ENCODE peak calls at places on chromosome 5, in ten cellular contexts. K, B, Q, F, U, I, Y, V, Z and P are unnamed samples.

GRCh38 chr5:160183075-160183474 is 46.2 kb upstream of the FABP6 start:
- DNase-seq in K (peak; percentile 28), B (peak; percentile 8), Q (no peak), F (no peak), U (no peak), I (no peak), Y (no peak), V (peak; percentile 37), Z (no peak), P (no peak)

GRCh38 chr5:6792911-6793451 is 79.7 kb downstream of the TENT4A start:
- DNase-seq in K (no peak), B (no peak), Q (no peak), F (no peak), U (no peak), I (no peak), Y (no peak), V (no peak), Z (no peak), P (no peak)

GRCh38 chr5:123951204-123951977 is 439.4 kb downstream of the CSNK1G3 start:
- DNase-seq in K (no peak), B (peak; percentile 96), Q (no peak), F (no peak), U (no peak), I (no peak), Y (no peak), V (no peak), Z (no peak), P (no peak)

GRCh38 chr5:137735531-137736284 is at the start of gene KLHL3:
- DNase-seq in K (no peak), B (peak; percentile 66), Q (peak; percentile 70), F (peak; percentile 80), U (no peak), I (peak; percentile 39), Y (peak; percentile 37), V (peak; percentile 60), Z (peak; percentile 3), P (no peak)

GRCh38 chr5:40381676-40382363 is 297.9 kb upstream of the PTGER4 start:
- DNase-seq in K (no peak), B (peak; percentile 56), Q (no peak), F (no peak), U (no peak), I (no peak), Y (no peak), V (no peak), Z (no peak), P (no peak)

GRCh38 chr5:141182248-141182647 is at the start of gene PCDHB16:
- DNase-seq in K (no peak), B (peak; percentile 32), Q (peak; percentile 30), F (peak; percentile 68), U (peak; percentile 27), I (peak; percentile 69), Y (no peak), V (no peak), Z (no peak), P (peak; percentile 5)

GRCh38 chr5:115116001-115116400 is 53.7 kb downstream of the TRIM36 start:
- DNase-seq in K (no peak), B (no peak), Q (no peak), F (no peak), U (no peak), I (no peak), Y (no peak), V (no peak), Z (no peak), P (no peak)

GRCh38 chr5:108727639-108728565 is 19.8 kb upstream of the FER start:
- DNase-seq in K (peak; percentile 96), B (peak; percentile 89), Q (peak; percentile 93), F (peak; percentile 94), U (peak; percentile 80), I (peak; percentile 93), Y (peak; percentile 94), V (peak; percentile 65), Z (peak; percentile 27), P (peak; percentile 76)

GRCh38 chr5:78492650-78493049 is 132.2 kb downstream of the SCAMP1 start:
- DNase-seq in K (no peak), B (no peak), Q (no peak), F (no peak), U (no peak), I (no peak), Y (no peak), V (no peak), Z (no peak), P (no peak)
- H3K27ac ChIP-seq in K (no peak overlapping the region), B (no peak overlapping the region), Q (peak overlapping the region; percentile 72), F (no peak overlapping the region), U (no peak overlapping the region), I (no peak overlapping the region), Y (no peak overlapping the region), V (no peak overlapping the region), Z (no peak overlapping the region), P (no peak overlapping the region)

GRCh38 chr5:68484307-68485068 is 268.9 kb downstream of the PIK3R1 start:
- DNase-seq in K (no peak), B (peak; percentile 95), Q (no peak), F (no peak), U (no peak), I (no peak), Y (no peak), V (no peak), Z (no peak), P (no peak)
- H3K27ac ChIP-seq in K (no peak overlapping the region), B (peak overlapping the region; percentile 87), Q (no peak overlapping the region), F (no peak overlapping the region), U (no peak overlapping the region), I (no peak overlapping the region), Y (no peak overlapping the region), V (no peak overlapping the region), Z (no peak overlapping the region), P (no peak overlapping the region)

DNA sequence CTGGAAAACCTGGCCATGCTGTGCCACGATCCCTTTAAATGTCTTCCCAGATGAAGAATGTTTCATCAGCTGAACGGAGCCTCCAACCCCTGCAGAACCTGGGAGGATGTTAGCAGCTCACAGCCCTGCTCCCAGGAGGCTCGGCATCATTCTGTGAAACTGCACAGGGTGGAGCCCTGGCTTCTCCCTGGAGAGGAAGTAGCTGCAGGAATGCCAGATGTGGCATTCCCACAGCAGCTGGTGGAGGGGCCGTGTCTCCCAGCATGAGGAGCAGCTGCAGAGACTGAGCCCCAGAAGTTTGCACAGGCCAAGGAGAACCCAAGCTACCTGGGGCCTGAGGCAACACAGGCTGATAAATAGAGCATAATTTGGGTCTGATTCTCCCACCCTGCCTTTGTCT is 165.8 kb upstream of the MAP3K1 start:
- DNase-seq in K (no peak), B (peak; percentile 33), Q (no peak), F (no peak), U (no peak), I (peak; percentile 49), Y (no peak), V (no peak), Z (no peak), P (no peak)
- H3K27ac ChIP-seq in K (no peak overlapping the region), B (no peak overlapping the region), Q (no peak overlapping the region), F (no peak overlapping the region), U (no peak overlapping the region), I (no peak overlapping the region), Y (no peak overlapping the region), V (no peak overlapping the region), Z (no peak overlapping the region), P (no peak overlapping the region)

DNA sequence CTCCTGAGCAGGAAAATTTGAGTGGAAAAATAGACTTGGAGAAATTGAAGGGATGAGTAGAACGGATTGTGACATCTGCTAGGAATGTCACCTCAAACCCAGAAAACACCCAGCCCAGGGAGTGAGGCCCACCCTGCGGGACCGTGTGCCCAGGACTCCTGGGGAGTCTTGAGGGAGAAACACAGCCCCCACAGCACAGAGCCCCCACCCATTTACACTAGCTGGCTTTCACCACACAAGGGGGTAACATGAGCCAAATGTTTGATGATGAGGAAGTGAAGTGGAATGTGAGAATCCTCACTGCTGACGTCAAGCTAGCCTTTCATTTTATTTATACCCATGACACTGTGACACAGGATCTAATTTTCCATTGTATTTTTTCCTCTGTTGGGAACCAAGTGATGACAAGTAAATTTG is 42.8 kb upstream of the PDE8B start:
- DNase-seq in K (peak; percentile 87), B (peak; percentile 92), Q (no peak), F (no peak), U (no peak), I (no peak), Y (no peak), V (no peak), Z (no peak), P (no peak)
- H3K27ac ChIP-seq in K (peak overlapping the region; percentile 96), B (peak overlapping the region; percentile 26), Q (no peak overlapping the region), F (no peak overlapping the region), U (no peak overlapping the region), I (no peak overlapping the region), Y (peak overlapping the region; percentile 57), V (peak overlapping the region; percentile 79), Z (no peak overlapping the region), P (peak overlapping the region; percentile 82)

GRCh38 chr5:92780057-92780456 is 801.0 kb downstream of the NR2F1-AS1 start:
- DNase-seq in K (no peak), B (no peak), Q (peak; percentile 2), F (no peak), U (no peak), I (no peak), Y (no peak), V (no peak), Z (no peak), P (no peak)

GRCh38 chr5:92777421-92777820 is 803.6 kb downstream of the NR2F1-AS1 start:
- DNase-seq in K (no peak), B (peak; percentile 8), Q (peak; percentile 48), F (no peak), U (no peak), I (no peak), Y (no peak), V (no peak), Z (no peak), P (no peak)

GRCh38 chr5:92779536-92779935 is 801.5 kb downstream of the NR2F1-AS1 start:
- DNase-seq in K (no peak), B (no peak), Q (no peak), F (no peak), U (no peak), I (no peak), Y (no peak), V (no peak), Z (no peak), P (no peak)

GRCh38 chr5:92778261-92778660 is 802.8 kb downstream of the NR2F1-AS1 start:
- DNase-seq in K (no peak), B (no peak), Q (no peak), F (no peak), U (no peak), I (no peak), Y (no peak), V (no peak), Z (no peak), P (no peak)

DNA sequence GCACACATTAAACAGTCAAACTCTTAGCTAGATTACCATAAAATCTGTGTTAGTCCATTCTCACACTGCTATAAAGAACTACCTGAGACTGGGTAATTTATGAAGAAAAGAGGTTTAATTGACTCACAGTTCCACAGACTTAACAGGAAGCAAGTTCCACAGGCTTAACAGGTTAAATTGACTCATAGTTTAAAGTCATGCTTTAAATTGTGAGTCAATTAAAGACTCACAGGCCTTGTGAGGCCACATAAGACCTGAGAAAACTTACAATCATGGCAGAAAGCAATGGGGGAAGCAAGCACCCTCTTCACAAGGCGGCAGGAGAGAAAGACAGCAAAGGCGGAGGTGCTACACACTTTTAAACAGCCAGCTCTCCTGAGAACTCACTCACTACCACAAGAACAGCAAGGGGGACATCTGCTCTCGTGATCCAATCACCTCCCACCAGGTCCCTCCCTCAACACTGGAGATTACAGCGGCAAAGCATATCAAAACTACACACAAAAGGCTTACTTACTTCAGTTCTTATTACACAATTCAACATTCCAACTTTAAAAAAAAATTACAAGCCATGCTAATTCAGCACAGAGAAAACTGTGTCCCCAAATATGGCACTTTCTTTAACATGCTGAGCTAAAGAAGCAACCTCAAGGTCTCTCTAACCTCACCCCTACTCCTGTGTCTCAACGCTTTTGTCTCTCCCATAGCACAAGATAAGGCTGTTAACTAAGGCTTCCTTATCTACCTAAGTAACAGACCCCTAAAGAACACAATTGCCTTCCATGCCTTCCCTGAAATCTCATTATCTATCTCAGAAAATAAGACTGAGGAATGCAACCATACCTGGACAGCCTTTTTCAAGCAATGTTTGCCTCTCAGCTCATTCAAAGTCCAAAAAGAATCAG is 805.1 kb downstream of the NR2F1-AS1 start:
- DNase-seq in K (no peak), B (peak; percentile 62), Q (no peak), F (no peak), U (no peak), I (no peak), Y (no peak), V (no peak), Z (no peak), P (no peak)
- H3K27ac ChIP-seq in K (no peak overlapping the region), B (no peak overlapping the region), Q (no peak overlapping the region), F (no peak overlapping the region), U (no peak overlapping the region), I (no peak overlapping the region), Y (no peak overlapping the region), V (no peak overlapping the region), Z (no peak overlapping the region), P (no peak overlapping the region)